ENCODE peak calls at places on chromosome 16, in ten cellular contexts. Q is effector memory CD4-positive, alpha-beta T cell; Y is mucosa of descending colon; J is GM23248; I is tibial nerve; Z is IMR-90; C is fibroblast of lung; A is left ventricle myocardium inferior; W is heart left ventricle; G is sigmoid colon. D is an unnamed sample.

GRCh38 chr16:396605-397004 is 394 bp upstream of the NME4 start:
- DNase-seq in I (no peak), Z (peak; percentile 41), W (no peak), Y (no peak), C (peak; percentile 55), Q (no peak), A (peak; percentile 56), G (peak; percentile 80), J (peak; percentile 89), D (no peak)

GRCh38 chr16:53099318-53100130 is 44.7 kb downstream of the CHD9 start:
- DNase-seq in W (peak; percentile 98), Y (peak; percentile 92), Z (peak; percentile 89), Q (peak; percentile 59), A (peak; percentile 93), C (peak; percentile 97), J (peak; percentile 92), I (peak; percentile 70), G (peak; percentile 97), D (peak; percentile 20)

GRCh38 chr16:31141489-31142108 is 6.1 kb upstream of the PRSS8 start:
- DNase-seq in A (no peak), Z (peak; percentile 84), I (no peak), G (peak; percentile 77), J (peak; percentile 82), Q (no peak), Y (peak; percentile 35), W (no peak), C (peak; percentile 69), D (no peak)

GRCh38 chr16:8103649-8104289 is 486.5 kb downstream of the TMEM114 start:
- DNase-seq in Y (no peak), I (no peak), C (no peak), W (no peak), Z (no peak), A (no peak), Q (no peak), G (no peak), J (no peak), D (no peak)

GRCh38 chr16:64478258-64478906 is 643.5 kb downstream of the CDH11 start:
- DNase-seq in J (peak; percentile 86), Y (no peak), W (no peak), G (no peak), Z (peak; percentile 54), A (no peak), C (peak; percentile 91), Q (no peak), I (no peak), D (no peak)

GRCh38 chr16:67339453-67339852 is 12.8 kb downstream of the LRRC36 start:
- DNase-seq in C (peak; percentile 36), I (no peak), Q (no peak), Y (no peak), W (no peak), Z (peak; percentile 60), J (peak; percentile 42), A (no peak), G (no peak), D (no peak)

GRCh38 chr16:46920402-46921068 is 36.4 kb downstream of the GPT2 start:
- DNase-seq in A (no peak), C (no peak), Y (peak; percentile 78), Z (no peak), I (no peak), W (no peak), J (no peak), Q (no peak), G (no peak), D (no peak)

GRCh38 chr16:27291722-27292240 is 22.0 kb upstream of the IL4R start:
- DNase-seq in A (no peak), Q (no peak), Y (no peak), G (no peak), C (no peak), J (no peak), Z (no peak), W (no peak), I (no peak), D (no peak)

GRCh38 chr16:46974352-46974751 is 878 bp upstream of the DNAJA2 start:
- DNase-seq in G (no peak), Q (no peak), I (peak; percentile 11), Y (peak; percentile 17), W (no peak), Z (no peak), J (peak; percentile 51), C (peak; percentile 9), A (no peak), D (no peak)

GRCh38 chr16:62088731-62089410 is 52.6 kb upstream of the CDH8 start:
- DNase-seq in Q (no peak), A (no peak), Z (no peak), Y (no peak), G (no peak), J (no peak), C (no peak), W (no peak), I (no peak), D (no peak)

GRCh38 chr16:53974484-53975115 is 270.6 kb downstream of the FTO start:
- DNase-seq in W (no peak), Y (no peak), G (no peak), J (peak; percentile 8), A (no peak), C (no peak), Z (peak; percentile 75), Q (no peak), I (no peak), D (no peak)

GRCh38 chr16:23105309-23105708 is 43.9 kb downstream of the USP31 start:
- DNase-seq in C (no peak), J (no peak), Z (no peak), Q (no peak), A (no peak), W (no peak), Y (peak; percentile 32), G (no peak), I (no peak), D (no peak)

GRCh38 chr16:87979352-87979751 is 28.1 kb downstream of the BANP start:
- DNase-seq in W (peak; percentile 49), Y (no peak), I (no peak), A (no peak), Q (no peak), C (no peak), J (no peak), Z (no peak), G (peak; percentile 29), D (no peak)

GRCh38 chr16:23148513-23149266 is 562 bp downstream of the USP31 start:
- DNase-seq in Y (peak; percentile 80), Z (peak; percentile 22), J (peak; percentile 69), A (peak; percentile 83), W (peak; percentile 90), G (peak; percentile 88), Q (peak; percentile 41), I (peak; percentile 27), C (peak; percentile 35), D (peak; percentile 46)

GRCh38 chr16:19116711-19117449 is 3.1 kb downstream of the ITPRIPL2 start:
- DNase-seq in G (no peak), C (peak; percentile 64), J (peak; percentile 62), Z (peak; percentile 34), A (no peak), I (no peak), W (no peak), Y (no peak), Q (no peak), D (no peak)

GRCh38 chr16:22775220-22775912 is 38.6 kb upstream of the HS3ST2 start:
- DNase-seq in J (no peak), Z (no peak), C (no peak), A (no peak), I (no peak), Y (no peak), W (no peak), G (no peak), Q (no peak), D (no peak)

GRCh38 chr16:90084215-90084614 is 7.1 kb upstream of the PRDM7 start:
- DNase-seq in A (no peak), Y (no peak), Q (no peak), C (no peak), J (no peak), Z (no peak), I (no peak), G (no peak), W (no peak), D (no peak)

GRCh38 chr16:57444711-57445110 is 2.5 kb downstream of the CIAPIN1 start:
- DNase-seq in I (no peak), J (peak; percentile 89), G (no peak), Y (no peak), C (peak; percentile 23), Z (peak; percentile 20), W (no peak), Q (no peak), A (no peak), D (no peak)
- H3K9me3 ChIP-seq in I (no peaks in the 10 kb centered on the region), J (no peaks in the 10 kb centered on the region), G (no peaks in the 10 kb centered on the region), Y (peaks cover 13% of the 10 kb centered on the region), C (no peaks in the 10 kb centered on the region), Z (peaks cover 3% of the 10 kb centered on the region), W (no peaks in the 10 kb centered on the region), Q (peaks cover 4% of the 10 kb centered on the region), A (peaks cover 11% of the 10 kb centered on the region), D (no peaks in the 10 kb centered on the region)

GRCh38 chr16:35188288-35189155 is 1729.1 kb downstream of the TP53TG3F start:
- DNase-seq in Y (no peak), W (no peak), C (no peak), I (no peak), A (no peak), G (no peak), J (no peak), Z (no peak), Q (no peak), D (no peak)
- H3K9me3 ChIP-seq in Y (peaks cover 53% of the 10 kb centered on the region), W (no peaks in the 10 kb centered on the region), C (no peaks in the 10 kb centered on the region), I (no peaks in the 10 kb centered on the region), A (no peaks in the 10 kb centered on the region), G (no peaks in the 10 kb centered on the region), J (no peaks in the 10 kb centered on the region), Z (peaks cover 17% of the 10 kb centered on the region), Q (peaks cover 4% of the 10 kb centered on the region), D (no peaks in the 10 kb centered on the region)

DNA sequence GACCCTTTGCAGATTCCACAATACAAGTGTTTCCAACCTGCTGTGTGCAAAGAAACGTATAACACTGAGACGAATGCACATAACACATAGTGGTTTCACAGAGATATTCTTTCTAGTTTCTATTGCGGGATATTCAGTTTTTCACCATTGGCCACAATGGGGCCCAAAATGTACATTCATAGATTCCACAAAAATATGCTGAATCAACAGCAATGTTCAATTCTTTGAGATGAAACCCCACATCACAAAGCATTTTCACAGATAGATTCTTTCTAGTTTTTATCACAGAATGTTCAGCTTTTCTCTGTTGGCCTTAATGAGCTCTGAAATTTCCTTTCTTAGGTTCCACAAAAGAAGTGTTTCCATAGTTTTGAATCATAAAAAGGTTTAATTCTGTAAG is 2472.3 kb downstream of the TP53TG3F start:
- DNase-seq in I (no peak), C (no peak), Z (no peak), Q (no peak), A (no peak), J (no peak), W (no peak), G (no peak), Y (no peak), D (no peak)
- H3K9me3 ChIP-seq in I (peaks cover 3% of the 10 kb centered on the region), C (no peaks in the 10 kb centered on the region), Z (no peaks in the 10 kb centered on the region), Q (no peaks in the 10 kb centered on the region), A (peaks cover 88% of the 10 kb centered on the region), J (no peaks in the 10 kb centered on the region), W (peaks cover 4% of the 10 kb centered on the region), G (peaks cover 1% of the 10 kb centered on the region), Y (peaks cover 96% of the 10 kb centered on the region), D (peaks cover 3% of the 10 kb centered on the region)

DNA sequence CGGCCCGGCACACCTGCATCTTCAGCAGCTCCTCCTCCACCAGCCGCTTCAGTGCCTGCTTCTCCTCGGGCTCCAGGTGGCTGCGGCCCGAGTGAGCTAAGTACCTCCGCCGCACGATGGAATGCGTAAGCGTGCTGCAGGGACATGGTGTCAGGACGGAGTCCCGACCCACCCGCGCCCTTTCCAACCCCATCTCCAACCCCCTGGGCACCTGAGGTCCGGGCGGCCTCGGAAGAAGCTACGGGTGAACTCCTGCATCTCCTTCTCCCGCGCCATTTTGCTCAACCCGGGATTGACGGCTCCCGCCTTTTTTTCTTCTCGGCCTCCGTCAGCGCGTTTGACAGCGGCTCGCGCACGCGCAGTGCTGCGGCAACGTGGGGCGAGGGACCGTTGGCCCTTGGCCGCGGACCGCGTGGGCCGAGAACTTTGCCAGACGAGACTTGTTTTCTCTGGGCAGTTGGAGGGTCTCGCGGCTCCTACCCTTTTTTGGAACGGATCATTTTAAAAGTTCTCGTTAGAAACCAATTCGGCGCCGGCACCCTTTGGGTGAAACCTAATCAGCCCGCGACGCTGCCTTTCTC is at the start of gene HIRIP3:
- DNase-seq in C (peak; percentile 56), I (peak; percentile 74), Y (peak; percentile 89), A (peak; percentile 88), J (peak; percentile 91), W (peak; percentile 91), Z (peak; percentile 64), G (peak; percentile 94), Q (peak; percentile 78), D (peak; percentile 80)
- H3K9me3 ChIP-seq in C (no peaks in the 10 kb centered on the region), I (no peaks in the 10 kb centered on the region), Y (no peaks in the 10 kb centered on the region), A (no peaks in the 10 kb centered on the region), J (no peaks in the 10 kb centered on the region), W (no peaks in the 10 kb centered on the region), Z (no peaks in the 10 kb centered on the region), G (no peaks in the 10 kb centered on the region), Q (no peaks in the 10 kb centered on the region), D (no peaks in the 10 kb centered on the region)

D was measured in T-helper 17 cell.